ENCODE peak calls at places on chromosomes 11 and 22, in four cellular contexts. J, M, X and G are unnamed samples.

GRCh38 chr11:121800704-121801516 is 315.1 kb downstream of the BLID start:
- DNase-seq in J (peak), X (no peak), M (no peak), G (no peak)

GRCh38 chr22:37059876-37060449 is 8.4 kb downstream of the KCTD17 start:
- DNase-seq in X (no peak), J (no peak), M (no peak), G (no peak)

GRCh38 chr22:37571258-37571991 is 8.5 kb downstream of the LGALS2 start:
- DNase-seq in M (no peak), X (no peak), J (no peak), G (peak)

GRCh38 chr22:41341990-41342389 is 39.8 kb upstream of the TEF start:
- DNase-seq in M (no peak), X (peak), J (no peak), G (no peak)

GRCh38 chr22:28032896-28033295 is 113.8 kb upstream of the PITPNB start:
- DNase-seq in J (no peak), X (no peak), M (no peak), G (no peak)

GRCh38 chr11:123475478-123475877 is 45.4 kb downstream of the GRAMD1B start:
- DNase-seq in X (no peak), J (no peak), M (no peak), G (peak)

GRCh38 chr11:44837650-44838049 is 110.9 kb downstream of the TSPAN18 start:
- DNase-seq in J (no peak), X (no peak), M (no peak), G (no peak)

GRCh38 chr11:12922418-12922817 is 86.7 kb upstream of the RASSF10 start:
- DNase-seq in X (no peak), J (no peak), M (no peak), G (no peak)

GRCh38 chr11:12414641-12415040 is 37.3 kb downstream of the PARVA start:
- DNase-seq in M (no peak), J (no peak), X (no peak), G (no peak)

GRCh38 chr11:69479591-69480271 is 1.7 kb upstream of the LINC01488 start:
- DNase-seq in X (no peak), J (no peak), M (no peak), G (no peak)

GRCh38 chr22:49203863-49204598 is 623.6 kb downstream of the BRD1 start:
- DNase-seq in J (peak), X (no peak), M (no peak), G (no peak)

GRCh38 chr11:57241311-57241972 is 4.4 kb upstream of the APLNR start:
- DNase-seq in J (no peak), M (no peak), X (no peak), G (peak)

GRCh38 chr11:57249384-57250319 is 12.6 kb upstream of the APLNR start:
- DNase-seq in J (peak), M (peak), X (no peak), G (no peak)

GRCh38 chr11:57240757-57241156 is 3.7 kb upstream of the APLNR start:
- DNase-seq in M (no peak), X (no peak), J (no peak), G (peak)

GRCh38 chr11:57248780-57249383 is 11.8 kb upstream of the APLNR start:
- DNase-seq in J (peak), M (peak), X (no peak), G (peak)

DNA sequence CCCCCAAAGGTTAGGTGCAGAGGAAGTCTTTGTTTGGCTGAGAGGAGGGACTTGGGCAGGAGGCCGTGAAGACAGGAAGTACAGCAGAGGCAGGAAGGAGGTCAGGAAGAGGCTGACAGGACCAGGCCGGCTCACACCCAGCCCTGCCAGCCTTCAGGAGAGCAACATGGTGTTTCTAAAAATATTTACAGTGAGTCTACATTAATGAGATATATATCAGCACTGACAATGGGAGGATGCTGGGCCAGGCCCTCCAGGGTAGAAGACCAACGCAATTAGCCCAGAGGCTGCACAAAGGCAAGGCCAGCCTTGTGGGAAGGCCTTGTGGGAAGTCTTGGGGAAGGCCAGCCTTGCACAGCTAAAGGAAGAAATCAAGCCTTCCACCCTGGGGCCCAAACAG is 7.9 kb upstream of the APLNR start:
- DNase-seq in M (no peak), X (no peak), J (no peak), G (no peak)
- TF ChIP-seq TCF12 in M (no peak), X (no peak), J (no peak), G (no peak)

GRCh38 chr11:62266558-62266957 is 3.4 kb upstream of the SCGB2A2 start:
- DNase-seq in X (no peak), J (no peak), M (no peak), G (no peak)
- TF ChIP-seq YY1 in X (no peak), J (no peak), M (no peak), G (no peak)

DNA sequence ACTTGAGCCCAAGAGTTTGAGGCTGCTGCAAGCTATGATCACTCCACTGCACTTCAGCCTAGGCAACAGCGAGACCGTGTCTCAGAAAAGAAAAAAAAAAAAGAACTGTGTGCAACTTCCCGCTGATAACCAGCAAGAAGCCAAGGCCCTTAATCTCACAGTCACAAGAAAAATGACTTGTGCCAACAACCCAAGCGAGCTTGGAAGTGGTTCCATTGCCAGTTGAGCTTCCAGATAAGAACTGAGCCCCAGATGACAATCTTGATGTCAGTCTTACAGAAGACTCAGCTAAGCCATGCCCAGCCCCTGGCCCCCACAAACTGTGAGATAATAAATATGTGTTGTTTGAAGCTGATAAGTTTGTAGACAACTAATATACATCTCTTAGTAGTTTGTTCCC is 85.8 kb downstream of the TIMP3 start:
- DNase-seq in M (no peak), J (no peak), X (no peak), G (no peak)
- TF ChIP-seq TCF12 in M (no peak), J (no peak), X (no peak), G (no peak)

GRCh38 chr11:19244084-19244483 is 3.3 kb upstream of the E2F8 start:
- DNase-seq in J (no peak), M (peak), X (no peak), G (no peak)
- TF ChIP-seq YY1 in J (no peak), M (no peak), X (no peak), G (no peak)

GRCh38 chr11:115168686-115169085 is 335.5 kb downstream of the CADM1 start:
- DNase-seq in J (no peak), X (no peak), M (no peak), G (no peak)

GRCh38 chr11:115164774-115165173 is 339.4 kb downstream of the CADM1 start:
- DNase-seq in X (no peak), J (no peak), M (no peak), G (no peak)

GRCh38 chr11:115170133-115170815 is 333.9 kb downstream of the CADM1 start:
- DNase-seq in M (peak), X (no peak), J (peak), G (peak)

GRCh38 chr11:115166826-115167225 is 337.4 kb downstream of the CADM1 start:
- DNase-seq in J (no peak), M (no peak), X (no peak), G (no peak)

GRCh38 chr11:115168229-115168671 is 336.0 kb downstream of the CADM1 start:
- DNase-seq in X (no peak), J (no peak), M (no peak), G (peak)
- TF ChIP-seq TCF12 in X (no peak), J (no peak), M (no peak), G (no peak)

GRCh38 chr11:117387992-117388765 is 60.5 kb downstream of the CEP164 start:
- DNase-seq in J (no peak), M (no peak), X (no peak), G (no peak)
- TF ChIP-seq YY1 in J (no peak), M (no peak), X (no peak), G (no peak)